ENCODE peak calls at places on chromosomes 6 and 20, in four cellular contexts. S, N, O and B are unnamed samples.
A peak's percentile ranks its signal among the peaks of the same experiment; 100 is the strongest.

GRCh38 chr6:162704001-162704400 is 23.6 kb downstream of the PRKN start:
- DNase-seq in S (no peak), N (no peak), O (no peak), B (no peak)

GRCh38 chr20:44990425-44990824 is 24.1 kb downstream of the STK4 start:
- DNase-seq in S (no peak), N (peak; percentile 44), O (no peak), B (no peak)

GRCh38 chr6:119349341-119350201 is at the start of gene MAN1A1:
- DNase-seq in S (peak; percentile 84), N (peak; percentile 49), O (peak; percentile 89), B (peak; percentile 92)

GRCh38 chr20:41187668-41188067 is 50.3 kb downstream of the PLCG1 start:
- DNase-seq in S (no peak), N (no peak), O (no peak), B (no peak)

GRCh38 chr6:36605560-36606391 is 11.6 kb downstream of the SRSF3 start:
- DNase-seq in S (no peak), N (no peak), O (no peak), B (no peak)

GRCh38 chr6:149286905-149287304 is 30.6 kb upstream of the TAB2 start:
- DNase-seq in S (no peak), N (no peak), O (no peak), B (no peak)

GRCh38 chr6:152160346-152160745 is 352.9 kb downstream of the ESR1 start:
- DNase-seq in S (no peak), N (no peak), O (no peak), B (no peak)

GRCh38 chr6:114659513-114659912 is 316.7 kb upstream of the HS3ST5 start:
- DNase-seq in S (no peak), N (no peak), O (no peak), B (no peak)

GRCh38 chr6:129312865-129313264 is 397.1 kb downstream of the ARHGAP18 start:
- DNase-seq in S (no peak), N (no peak), O (no peak), B (no peak)

GRCh38 chr6:159002432-159003160 is 2.6 kb upstream of the RSPH3 start:
- DNase-seq in S (no peak), N (no peak), O (no peak), B (no peak)

GRCh38 chr6:119137194-119138072 is 59.0 kb upstream of the FAM184A start:
- DNase-seq in S (no peak), N (peak; percentile 70), O (no peak), B (peak; percentile 95)

GRCh38 chr6:27617700-27618689 is 145.1 kb upstream of the ZNF184 start:
- DNase-seq in S (no peak), N (peak; percentile 51), O (no peak), B (peak; percentile 31)

GRCh38 chr6:47061631-47062300 is 19.6 kb upstream of the ADGRF1 start:
- DNase-seq in S (no peak), N (no peak), O (peak; percentile 28), B (no peak)

GRCh38 chr20:1674361-1674760 is 16.8 kb upstream of the SIRPG start:
- DNase-seq in S (no peak), N (no peak), O (no peak), B (no peak)

GRCh38 chr6:170363255-170363654 is 56.7 kb downstream of the FAM120B start:
- DNase-seq in S (no peak), N (no peak), O (no peak), B (no peak)

GRCh38 chr6:139150915-139151314 is 16.0 kb downstream of the HECA start:
- DNase-seq in S (no peak), N (no peak), O (no peak), B (no peak)

GRCh38 chr6:92967352-92967751 is 452.0 kb downstream of the EPHA7 start:
- DNase-seq in S (no peak), N (peak; percentile 11), O (no peak), B (no peak)

GRCh38 chr20:24488064-24488799 is 18.8 kb downstream of the SYNDIG1 start:
- DNase-seq in S (no peak), N (no peak), O (no peak), B (no peak)

GRCh38 chr6:45816674-45817297 is 198.9 kb downstream of the CLIC5 start:
- DNase-seq in S (no peak), N (no peak), O (no peak), B (no peak)

GRCh38 chr6:41498968-41499599 is 47.1 kb upstream of the FOXP4 start:
- DNase-seq in S (no peak), N (peak; percentile 55), O (no peak), B (no peak)

DNA sequence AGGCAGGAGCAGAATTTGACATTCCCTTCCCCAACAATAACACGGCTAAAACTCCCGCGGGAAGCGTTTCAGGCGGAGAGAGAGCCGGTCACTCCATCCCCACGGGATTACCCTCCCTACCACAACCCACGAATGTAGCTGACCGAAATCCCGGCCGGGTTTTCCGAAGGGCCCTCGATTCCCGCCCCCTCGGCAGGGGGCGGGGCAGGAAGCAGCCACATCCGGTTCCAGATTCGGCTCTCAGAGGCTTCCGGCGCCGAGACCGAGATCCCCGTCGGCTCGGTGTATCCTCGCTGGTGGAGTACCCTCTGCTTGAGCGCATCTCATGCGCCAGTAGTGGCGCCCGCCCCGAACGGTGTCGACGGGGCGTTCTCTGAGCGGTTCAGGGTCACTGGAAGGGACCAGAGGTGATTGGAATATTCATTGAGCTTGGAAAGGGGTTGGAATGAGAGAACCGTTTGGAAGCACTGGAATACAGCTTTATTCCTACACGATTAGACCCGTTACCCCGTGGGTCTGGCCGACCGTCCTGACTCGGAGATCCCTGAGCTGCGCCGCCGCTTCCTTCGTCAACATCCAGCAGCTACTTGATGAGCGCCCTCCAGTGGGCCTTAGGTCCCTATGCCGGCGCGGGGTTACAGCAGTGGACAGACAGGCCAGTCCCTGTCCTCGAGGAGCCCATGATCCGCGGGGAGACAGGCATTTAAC is 649 bp upstream of the RGL2 start:
- DNase-seq in S (peak; percentile 86), N (peak; percentile 97), O (peak; percentile 94), B (peak; percentile 94)
- TF ChIP-seq POLR2A in S (peak; percentile 32), N (peak; percentile 86), O (peak; percentile 61), B (peak; percentile 97)

GRCh38 chr6:134147033-134147533 is 94.7 kb upstream of the SLC2A12 start:
- DNase-seq in S (no peak), N (no peak), O (no peak), B (no peak)
- TF ChIP-seq POLR2A in S (no peak), N (no peak), O (no peak), B (no peak)

GRCh38 chr20:50673146-50673830 is 18.1 kb downstream of the RIPOR3 start:
- DNase-seq in S (no peak), N (no peak), O (peak; percentile 52), B (peak; percentile 35)
- TF ChIP-seq POLR2A in S (no peak), N (no peak), O (no peak), B (no peak)

DNA sequence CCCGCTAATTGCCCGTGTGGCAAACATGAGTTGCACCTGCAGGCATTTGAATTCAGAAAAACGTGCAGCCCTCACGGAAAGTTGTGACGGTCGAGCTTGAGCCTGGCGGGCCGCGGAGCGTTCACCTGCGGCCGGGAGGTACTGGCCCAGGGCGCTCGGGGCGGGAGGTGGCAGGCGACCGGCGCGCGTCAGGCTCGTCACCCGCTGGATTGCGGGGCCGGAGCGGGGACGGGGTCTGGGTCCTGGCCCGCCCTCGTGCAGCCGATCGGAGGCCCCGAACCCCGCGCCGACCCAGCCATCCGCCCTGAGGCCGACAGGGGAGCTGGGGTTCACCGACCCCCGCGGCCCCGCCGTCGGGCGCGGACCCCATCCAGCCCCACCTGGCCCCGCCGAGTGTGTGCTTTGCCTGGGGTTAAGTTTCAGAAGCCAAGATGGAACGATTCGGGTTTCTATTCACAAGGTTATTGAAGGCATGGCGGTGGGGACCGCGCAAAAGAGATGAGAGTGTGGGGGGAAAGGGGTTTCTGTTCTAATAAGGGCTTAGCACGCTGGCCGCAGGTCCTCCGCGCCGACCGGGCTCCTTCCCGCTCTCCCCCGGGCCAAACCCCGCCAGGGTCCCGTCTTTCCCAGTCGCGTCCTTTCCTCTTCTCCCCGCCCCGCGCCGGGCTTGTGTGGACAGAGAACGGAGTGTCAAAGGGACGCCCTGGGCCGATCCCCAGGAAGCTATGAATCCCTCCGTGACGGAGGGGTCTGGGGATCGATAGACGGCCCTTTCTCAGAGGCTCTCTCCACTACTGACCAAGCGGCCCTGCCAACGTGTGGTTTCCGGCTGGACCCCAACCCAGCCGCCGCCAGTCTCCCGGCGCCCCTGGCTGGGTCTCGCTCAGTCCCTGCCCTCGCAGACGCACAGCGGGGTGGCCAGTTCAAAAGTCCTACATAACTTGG is 1.6 kb upstream of the HEY2 start:
- DNase-seq in S (peak; percentile 38), N (peak; percentile 36), O (peak; percentile 38), B (peak; percentile 68)
- TF ChIP-seq POLR2A in S (no peak), N (no peak), O (no peak), B (no peak)